ENCODE peak calls at places on chromosomes 2 and 18, in six cellular contexts. One of them, this sample, is unnamed.

GRCh38 chr2:55500025-55500424 is 19.5 kb upstream of the CFAP36 start:
- DNase-seq in EL: peak
- DNase-seq in H7: no peak
- DNase-seq in dermis blood vessel endothelial cell: no peak
- DNase-seq in stimulated activated CD4-positive, alpha-beta T cell treated with anti-CD3 and anti-CD28 coated beads, Interleukin-2, amount 100 ng/mL, for 48 hours: no peak
- DNase-seq in cardiac fibroblast: peak
- DNase-seq in this sample: no peak

GRCh38 chr18:67318651-67319050 is 197.9 kb downstream of the DSEL start:
- DNase-seq in EL: peak
- DNase-seq in H7: no peak
- DNase-seq in dermis blood vessel endothelial cell: no peak
- DNase-seq in stimulated activated CD4-positive, alpha-beta T cell treated with anti-CD3 and anti-CD28 coated beads, Interleukin-2, amount 100 ng/mL, for 48 hours: no peak
- DNase-seq in cardiac fibroblast: peak
- DNase-seq in this sample: no peak

GRCh38 chr2:7031424-7032245 is 114.4 kb downstream of the RNF144A start:
- DNase-seq in EL: peak
- DNase-seq in H7: no peak
- DNase-seq in dermis blood vessel endothelial cell: peak
- DNase-seq in stimulated activated CD4-positive, alpha-beta T cell treated with anti-CD3 and anti-CD28 coated beads, Interleukin-2, amount 100 ng/mL, for 48 hours: no peak
- DNase-seq in cardiac fibroblast: peak
- DNase-seq in this sample: no peak

GRCh38 chr2:214904176-214904575 is 94.7 kb upstream of the BARD1 start:
- DNase-seq in EL: no peak
- DNase-seq in H7: no peak
- DNase-seq in dermis blood vessel endothelial cell: no peak
- DNase-seq in stimulated activated CD4-positive, alpha-beta T cell treated with anti-CD3 and anti-CD28 coated beads, Interleukin-2, amount 100 ng/mL, for 48 hours: no peak
- DNase-seq in cardiac fibroblast: no peak
- DNase-seq in this sample: no peak

GRCh38 chr2:181466661-181467576 is 9.7 kb downstream of the ITGA4 start:
- DNase-seq in EL: peak
- DNase-seq in H7: peak
- DNase-seq in dermis blood vessel endothelial cell: peak
- DNase-seq in stimulated activated CD4-positive, alpha-beta T cell treated with anti-CD3 and anti-CD28 coated beads, Interleukin-2, amount 100 ng/mL, for 48 hours: peak
- DNase-seq in cardiac fibroblast: peak
- DNase-seq in this sample: peak

GRCh38 chr2:237165405-237166276 is 80.0 kb downstream of the COPS8 start:
- DNase-seq in EL: peak
- DNase-seq in H7: peak
- DNase-seq in dermis blood vessel endothelial cell: peak
- DNase-seq in stimulated activated CD4-positive, alpha-beta T cell treated with anti-CD3 and anti-CD28 coated beads, Interleukin-2, amount 100 ng/mL, for 48 hours: no peak
- DNase-seq in cardiac fibroblast: peak
- DNase-seq in this sample: peak

GRCh38 chr18:46073474-46074331 is 1.6 kb upstream of the PSTPIP2 start:
- DNase-seq in EL: peak
- DNase-seq in H7: peak
- DNase-seq in dermis blood vessel endothelial cell: peak
- DNase-seq in stimulated activated CD4-positive, alpha-beta T cell treated with anti-CD3 and anti-CD28 coated beads, Interleukin-2, amount 100 ng/mL, for 48 hours: peak
- DNase-seq in cardiac fibroblast: peak
- DNase-seq in this sample: peak

GRCh38 chr18:421236-422155 is 79.0 kb downstream of the COLEC12 start:
- DNase-seq in EL: peak
- DNase-seq in H7: no peak
- DNase-seq in dermis blood vessel endothelial cell: peak
- DNase-seq in stimulated activated CD4-positive, alpha-beta T cell treated with anti-CD3 and anti-CD28 coated beads, Interleukin-2, amount 100 ng/mL, for 48 hours: no peak
- DNase-seq in cardiac fibroblast: peak
- DNase-seq in this sample: peak

GRCh38 chr2:127085260-127085666 is 21.7 kb downstream of the BIN1 start:
- DNase-seq in EL: no peak
- DNase-seq in H7: no peak
- DNase-seq in dermis blood vessel endothelial cell: no peak
- DNase-seq in stimulated activated CD4-positive, alpha-beta T cell treated with anti-CD3 and anti-CD28 coated beads, Interleukin-2, amount 100 ng/mL, for 48 hours: peak
- DNase-seq in cardiac fibroblast: no peak
- DNase-seq in this sample: peak

GRCh38 chr2:6960659-6961058 is 43.4 kb downstream of the RNF144A start:
- DNase-seq in EL: no peak
- DNase-seq in H7: no peak
- DNase-seq in dermis blood vessel endothelial cell: peak
- DNase-seq in stimulated activated CD4-positive, alpha-beta T cell treated with anti-CD3 and anti-CD28 coated beads, Interleukin-2, amount 100 ng/mL, for 48 hours: no peak
- DNase-seq in cardiac fibroblast: peak
- DNase-seq in this sample: no peak

GRCh38 chr2:54459037-54459441 is 2.9 kb downstream of the SPTBN1 start:
- DNase-seq in EL: peak
- DNase-seq in H7: no peak
- DNase-seq in dermis blood vessel endothelial cell: peak
- DNase-seq in stimulated activated CD4-positive, alpha-beta T cell treated with anti-CD3 and anti-CD28 coated beads, Interleukin-2, amount 100 ng/mL, for 48 hours: no peak
- DNase-seq in cardiac fibroblast: peak
- DNase-seq in this sample: no peak

GRCh38 chr2:172311921-172312345 is 115.5 kb upstream of the ITGA6 start:
- DNase-seq in EL: no peak
- DNase-seq in H7: no peak
- DNase-seq in dermis blood vessel endothelial cell: peak
- DNase-seq in stimulated activated CD4-positive, alpha-beta T cell treated with anti-CD3 and anti-CD28 coated beads, Interleukin-2, amount 100 ng/mL, for 48 hours: no peak
- DNase-seq in cardiac fibroblast: no peak
- DNase-seq in this sample: no peak

GRCh38 chr18:61528961-61529360 is 195.7 kb downstream of the CDH20 start:
- DNase-seq in EL: no peak
- DNase-seq in H7: no peak
- DNase-seq in dermis blood vessel endothelial cell: no peak
- DNase-seq in stimulated activated CD4-positive, alpha-beta T cell treated with anti-CD3 and anti-CD28 coated beads, Interleukin-2, amount 100 ng/mL, for 48 hours: no peak
- DNase-seq in cardiac fibroblast: no peak
- DNase-seq in this sample: no peak

GRCh38 chr2:96470636-96471035 is 34.5 kb downstream of the NEURL3 start:
- DNase-seq in EL: peak
- DNase-seq in H7: peak
- DNase-seq in dermis blood vessel endothelial cell: peak
- DNase-seq in stimulated activated CD4-positive, alpha-beta T cell treated with anti-CD3 and anti-CD28 coated beads, Interleukin-2, amount 100 ng/mL, for 48 hours: peak
- DNase-seq in cardiac fibroblast: peak
- DNase-seq in this sample: peak

This sample was measured in ELF-1.